ENCODE peak calls at places on chromosomes 13 and 19, in five cellular contexts. V is mesenchymal stem cell, Q is IMR-90, M is H1, A is neuronal stem cell. S is an unnamed sample.

GRCh38 chr13:99151516-99151915 is 49.1 kb upstream of the UBAC2 start:
- DNase-seq in V (peak; percentile 18), Q (peak; percentile 41), M (no peak), A (no peak), S (peak; percentile 34)

GRCh38 chr13:66933994-66934393 is 296.1 kb downstream of the PCDH9 start:
- DNase-seq in V (peak; percentile 38), Q (peak; percentile 90), M (no peak), A (no peak), S (no peak)

GRCh38 chr19:34925278-34925855 is 1.3 kb upstream of the ZNF30 start:
- DNase-seq in V (no peak), Q (no peak), M (no peak), A (no peak), S (no peak)

GRCh38 chr13:48403151-48403631 is 9.7 kb downstream of the LPAR6 start:
- DNase-seq in V (peak; percentile 36), Q (peak; percentile 18), M (no peak), A (no peak), S (peak; percentile 35)

GRCh38 chr13:110359840-110360301 is 52.8 kb downstream of the COL4A2 start:
- DNase-seq in V (peak; percentile 99), Q (peak; percentile 97), M (no peak), A (no peak), S (peak; percentile 82)

GRCh38 chr19:11261902-11262839 is at the start of gene DOCK6:
- DNase-seq in V (peak; percentile 10), Q (no peak), M (peak; percentile 78), A (peak; percentile 35), S (peak; percentile 18)

GRCh38 chr13:99984463-99985242 is 3.1 kb downstream of the ZIC2 start:
- DNase-seq in V (no peak), Q (no peak), M (peak; percentile 69), A (no peak), S (no peak)

GRCh38 chr13:23645851-23646250 is 75.6 kb downstream of the TNFRSF19 start:
- DNase-seq in V (no peak), Q (no peak), M (no peak), A (no peak), S (no peak)

GRCh38 chr13:101624981-101625380 is 172.5 kb downstream of the ITGBL1 start:
- DNase-seq in V (no peak), Q (no peak), M (no peak), A (no peak), S (peak; percentile 9)

GRCh38 chr19:3687774-3688706 is 12.2 kb downstream of the PIP5K1C start:
- DNase-seq in V (no peak), Q (no peak), M (no peak), A (no peak), S (peak; percentile 91)
- H3K4me2 ChIP-seq in V (peak overlapping the region; percentile 61), Q (no peak overlapping the region), M (peak overlapping the region; percentile 64), A (peak overlapping the region; percentile 40), S (peak overlapping the region; percentile 52)

GRCh38 chr19:46131485-46132143 is 7.1 kb upstream of the IGFL3 start:
- DNase-seq in V (no peak), Q (no peak), M (no peak), A (no peak), S (no peak)
- H3K14ac ChIP-seq in V (no peak overlapping the region), Q (peak overlapping the region; percentile 100), M (no peak overlapping the region), A (no peak overlapping the region), S (peak overlapping the region; percentile 98)

GRCh38 chr19:46023311-46023779 is 492 bp upstream of the PGLYRP1 start:
- DNase-seq in V (no peak), Q (no peak), M (no peak), A (no peak), S (no peak)

GRCh38 chr19:46022061-46022430 is 807 bp downstream of the PGLYRP1 start:
- DNase-seq in V (no peak), Q (no peak), M (no peak), A (no peak), S (no peak)

GRCh38 chr19:46020819-46021125 is 2.1 kb downstream of the PGLYRP1 start:
- DNase-seq in V (no peak), Q (no peak), M (no peak), A (no peak), S (no peak)

GRCh38 chr19:46022431-46023310 is at the start of gene PGLYRP1:
- DNase-seq in V (no peak), Q (no peak), M (no peak), A (no peak), S (no peak)

GRCh38 chr19:46021531-46022041 is 1.3 kb downstream of the PGLYRP1 start:
- DNase-seq in V (no peak), Q (no peak), M (no peak), A (no peak), S (no peak)
- H3K4me3 ChIP-seq in V (no peak overlapping the region), Q (no peak overlapping the region), M (no peak overlapping the region), A (no peak overlapping the region), S (no peak overlapping the region)

GRCh38 chr19:17877696-17878095 is 6.0 kb downstream of the SLC5A5 start:
- DNase-seq in V (no peak), Q (no peak), M (no peak), A (no peak), S (no peak)
- H3K4me2 ChIP-seq in V (no peak overlapping the region), Q (no peak overlapping the region), M (no peak overlapping the region), A (peak overlapping the region; percentile 2), S (no peak overlapping the region)